ENCODE peak calls at places on chromosomes 1 and 21, in five cellular contexts. R is lung, H is stomach, K is mesothelial cell of epicardium, G is transverse colon. Z is an unnamed sample.

GRCh38 chr1:173383341-173383740 is 93.8 kb upstream of the PRDX6 start:
- DNase-seq in H (no peak), G (no peak), K (no peak), R (no peak), Z (no peak)

GRCh38 chr1:180249725-180250498 is 19.8 kb downstream of the LHX4 start:
- DNase-seq in H (no peak), K (no peak), R (no peak), G (no peak), Z (no peak)

GRCh38 chr1:40185951-40186864 is 25.0 kb downstream of the RLF start:
- DNase-seq in G (peak), H (no peak), K (no peak), R (no peak), Z (no peak)

GRCh38 chr1:111598534-111598933 is 21.1 kb upstream of the RAP1A start:
- DNase-seq in H (no peak), K (no peak), G (no peak), R (no peak), Z (no peak)

GRCh38 chr1:109193653-109194590 is 19.8 kb upstream of the SARS1 start:
- DNase-seq in R (peak), H (peak), K (no peak), G (peak), Z (peak)

GRCh38 chr1:21339402-21340229 is 49.4 kb upstream of the ECE1 start:
- DNase-seq in R (no peak), K (no peak), H (no peak), G (no peak), Z (no peak)

GRCh38 chr1:213605732-213606131 is 382.0 kb upstream of the PROX1 start:
- DNase-seq in G (no peak), K (no peak), R (no peak), H (no peak), Z (no peak)

GRCh38 chr1:62912028-62912638 is 128.2 kb downstream of the ATG4C start:
- DNase-seq in H (no peak), R (no peak), G (no peak), K (no peak), Z (peak)

GRCh38 chr21:25350056-25350455 is 257.2 kb downstream of the MRPL39 start:
- DNase-seq in G (no peak), K (no peak), H (no peak), R (no peak), Z (no peak)

GRCh38 chr1:16115468-16116363 is 40.2 kb downstream of the EPHA2 start:
- DNase-seq in H (no peak), R (no peak), G (no peak), K (no peak), Z (no peak)

GRCh38 chr1:77686784-77687518 is 4.5 kb upstream of the ZZZ3 start:
- DNase-seq in G (no peak), K (no peak), R (no peak), H (no peak), Z (no peak)

GRCh38 chr21:15604424-15604823 is 125.4 kb upstream of the USP25 start:
- DNase-seq in R (peak), K (no peak), G (no peak), H (no peak), Z (peak)

GRCh38 chr1:97137862-97138514 is 416.4 kb downstream of the PTBP2 start:
- DNase-seq in R (no peak), G (peak), H (no peak), K (no peak), Z (peak)

GRCh38 chr21:41167348-41168342 is at the start of gene BACE2:
- DNase-seq in H (peak), G (peak), K (peak), R (peak), Z (peak)
- TF ChIP-seq CTCF in H (peak), G (peak), K (peak), R (peak), Z (peak)

DNA sequence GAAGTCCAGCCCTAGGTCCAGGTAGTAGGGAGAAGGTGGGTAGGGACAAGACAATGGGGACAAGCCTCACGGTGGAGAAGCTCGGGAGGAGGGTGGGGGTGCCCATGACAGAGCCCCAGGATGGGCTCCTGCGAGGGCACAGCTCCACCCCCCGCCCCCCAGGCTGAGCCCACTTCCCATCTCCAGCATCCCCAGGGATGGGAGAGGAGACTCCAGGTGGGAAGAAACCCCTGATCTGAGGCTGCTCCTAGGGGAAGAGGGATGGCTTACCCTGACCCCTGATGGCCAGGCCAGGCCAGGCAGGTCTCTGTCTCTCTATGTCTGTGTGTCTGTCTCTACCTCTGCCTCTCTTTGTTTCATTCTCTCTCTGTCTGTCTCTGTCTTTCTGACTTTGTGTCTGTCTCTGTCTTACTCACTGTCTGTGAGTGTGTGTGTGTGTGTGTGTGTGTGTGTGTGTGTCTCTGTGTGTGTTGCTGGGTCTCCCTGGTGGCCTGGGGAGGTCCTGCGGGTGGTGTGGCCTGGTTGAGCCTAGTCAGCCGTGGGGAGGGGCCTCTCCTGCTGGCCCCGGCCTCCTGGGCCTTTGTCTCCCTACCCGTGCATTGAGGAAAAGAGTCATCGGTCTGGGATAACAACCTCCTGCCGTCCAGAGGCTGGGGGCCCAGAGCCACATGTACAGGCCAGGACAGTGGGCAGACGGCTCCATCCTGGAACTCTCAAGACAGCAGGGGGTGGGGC is 45.7 kb downstream of the WNT9A start:
- DNase-seq in H (no peak), R (no peak), K (no peak), G (no peak), Z (no peak)
- TF ChIP-seq CTCF in H (no peak), R (no peak), K (no peak), G (no peak), Z (no peak)

DNA sequence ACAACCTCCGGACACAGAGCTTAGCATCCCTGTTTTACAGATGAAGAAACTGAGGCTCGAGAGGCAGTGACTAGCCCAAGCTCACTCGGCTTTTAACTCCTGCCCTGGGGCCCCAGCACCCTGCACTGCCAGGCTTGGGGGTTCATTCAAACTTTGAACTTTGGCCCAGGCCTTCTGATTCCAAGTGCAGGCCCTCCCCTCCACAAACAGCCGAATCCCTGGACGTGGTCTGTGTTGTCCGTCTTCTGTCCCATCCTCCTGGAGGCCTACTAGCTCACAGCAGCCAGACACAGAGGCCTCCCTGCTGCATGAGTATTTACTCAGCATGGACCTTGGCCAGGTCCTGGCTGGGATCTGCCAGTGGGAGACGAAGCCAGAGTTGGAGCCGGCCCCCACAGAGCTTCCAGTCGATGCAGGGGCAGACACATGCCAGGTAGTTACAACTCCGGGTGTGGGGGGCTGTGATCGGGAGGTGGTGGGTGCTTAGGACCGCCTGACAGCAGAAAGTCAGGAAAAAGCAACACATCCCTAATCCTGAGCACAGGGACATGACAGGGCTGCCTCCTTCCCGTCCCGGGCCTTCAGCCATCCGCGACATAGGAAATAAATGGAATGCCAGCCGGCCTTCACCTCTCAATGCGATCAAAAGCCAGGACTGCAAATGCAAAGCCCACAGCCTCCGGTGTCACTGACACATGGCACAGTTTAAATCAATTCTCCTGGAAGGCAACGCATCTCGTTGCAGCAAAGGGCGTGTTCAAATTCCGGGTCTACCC is 7.4 kb downstream of the IFFO2 start:
- DNase-seq in R (no peak), K (no peak), G (no peak), H (peak), Z (no peak)
- TF ChIP-seq CTCF in R (no peak), K (no peak), G (no peak), H (no peak), Z (no peak)

DNA sequence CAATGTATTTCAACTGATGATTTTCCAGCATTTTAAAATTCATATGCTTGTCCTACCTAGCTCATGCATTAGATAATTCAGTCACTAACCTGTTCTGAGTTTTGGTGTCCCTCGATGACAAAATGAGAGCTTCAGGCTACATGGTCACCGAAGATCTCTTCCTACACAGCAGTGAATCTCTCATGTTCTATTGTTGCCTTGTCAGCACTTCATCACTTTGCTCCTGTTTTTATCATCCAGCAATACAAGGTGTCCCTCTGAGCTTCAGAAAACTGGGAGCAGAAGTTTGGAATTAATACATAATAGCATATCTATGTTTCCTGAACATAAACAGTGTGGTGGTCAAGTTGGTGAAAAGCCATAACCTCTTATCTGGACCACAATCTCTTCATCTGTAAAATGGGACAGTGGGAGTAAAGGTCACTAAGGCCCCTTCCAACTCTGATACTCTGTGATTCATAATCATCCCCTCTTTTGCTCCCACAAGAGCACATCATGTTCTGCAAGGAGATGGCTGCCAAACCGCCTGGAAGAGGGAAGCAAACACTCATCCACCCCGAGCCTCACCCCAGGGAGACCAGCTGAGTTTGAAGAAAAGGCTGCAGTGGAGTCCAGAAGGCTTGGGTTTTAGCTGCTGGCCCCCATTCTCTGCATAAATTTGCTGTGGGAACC is 137.9 kb upstream of the F3 start:
- DNase-seq in K (no peak), G (no peak), R (peak), H (no peak), Z (no peak)
- TF ChIP-seq CTCF in K (no peak), G (no peak), R (no peak), H (no peak), Z (no peak)

DNA sequence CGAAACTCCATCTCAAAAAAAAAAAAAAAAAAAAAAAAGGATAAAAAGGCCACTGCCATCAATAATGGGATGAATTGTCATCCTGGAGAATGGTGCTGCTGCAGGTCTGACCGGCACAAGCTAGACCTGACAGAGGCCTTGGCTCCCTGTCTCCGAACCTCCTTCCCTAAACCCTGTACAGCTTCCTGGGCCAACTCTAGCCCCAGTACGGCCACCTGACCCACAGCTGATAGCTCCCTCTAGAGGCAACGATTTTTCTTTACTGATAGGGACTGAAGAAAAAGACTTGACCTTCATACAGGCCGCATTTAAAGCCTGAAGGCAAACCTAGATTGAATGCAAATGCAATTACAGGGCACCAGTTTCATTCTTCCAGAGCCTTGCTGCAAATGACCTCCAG is 30.7 kb downstream of the NOL9 start:
- DNase-seq in H (no peak), K (no peak), R (no peak), G (no peak), Z (no peak)
- TF ChIP-seq CTCF in H (peak), K (no peak), R (no peak), G (peak), Z (no peak)

GRCh38 chr1:152451254-152451653 is 37.2 kb upstream of the CRNN start:
- DNase-seq in K (no peak), G (no peak), H (no peak), R (no peak), Z (peak)
- TF ChIP-seq CTCF in K (no peak), G (no peak), H (no peak), R (no peak), Z (peak)

GRCh38 chr1:50609508-50609907 is 186.3 kb upstream of the DMRTA2 start:
- DNase-seq in K (no peak), H (no peak), G (no peak), R (no peak), Z (no peak)

GRCh38 chr1:50610563-50610962 is 187.3 kb upstream of the DMRTA2 start:
- DNase-seq in K (no peak), H (no peak), R (no peak), G (no peak), Z (no peak)

GRCh38 chr1:50604580-50604979 is 181.3 kb upstream of the DMRTA2 start:
- DNase-seq in H (no peak), R (no peak), K (no peak), G (no peak), Z (no peak)

GRCh38 chr1:50603274-50604271 is 180.3 kb upstream of the DMRTA2 start:
- DNase-seq in K (no peak), H (no peak), R (no peak), G (no peak), Z (no peak)

DNA sequence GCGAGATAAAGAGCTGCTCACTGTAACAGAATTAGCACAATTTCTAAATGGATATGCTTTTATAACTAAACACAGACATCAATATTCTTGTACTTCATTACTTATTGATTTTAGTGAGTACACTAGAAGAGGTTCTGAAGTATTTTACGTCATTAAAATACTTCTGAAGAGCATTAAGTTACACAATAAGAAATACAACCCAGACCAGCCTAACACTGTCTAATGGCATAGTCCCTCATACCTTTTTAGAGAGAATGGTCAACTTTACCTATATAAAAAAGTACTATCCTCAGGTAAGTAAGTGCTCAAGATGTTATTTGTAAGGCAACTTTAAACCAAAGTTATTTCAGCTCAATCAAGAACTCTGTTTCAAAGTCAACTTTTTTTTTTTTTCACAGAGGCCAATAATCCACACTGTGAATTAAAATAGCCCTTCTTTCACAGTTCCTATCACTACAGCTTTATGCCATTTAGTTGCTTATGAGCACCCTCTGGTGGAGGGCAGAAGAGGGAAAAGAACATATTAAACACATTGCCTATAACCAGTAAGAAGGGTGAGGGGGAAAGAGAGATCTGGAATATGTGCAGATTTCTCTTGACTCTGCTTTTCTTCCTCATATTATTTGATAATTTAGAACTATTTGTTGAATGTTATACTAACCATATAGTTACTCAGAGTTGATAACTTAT is 182.1 kb upstream of the DMRTA2 start:
- DNase-seq in G (peak), R (no peak), K (no peak), H (no peak), Z (peak)
- TF ChIP-seq CTCF in G (peak), R (no peak), K (no peak), H (peak), Z (peak)

Z was measured in Calu3.